ENCODE peak calls at places on chromosomes 13 and 19, in six cellular contexts. W is pancreas, D is epithelial cell of esophagus, X is A172, G is uterus, O is kidney. E is an unnamed sample.
A peak's percentile ranks its signal among the peaks of the same experiment; 100 is the strongest.

GRCh38 chr13:56510836-56511235 is 629.9 kb upstream of the PRR20A start:
- DNase-seq in X (no peak), D (no peak), W (no peak), O (no peak), G (no peak), E (no peak)

GRCh38 chr19:41845051-41845590 is 279 bp downstream of the DMRTC2 start:
- DNase-seq in D (no peak), X (no peak), G (no peak), W (no peak), O (no peak), E (no peak)

GRCh38 chr19:51719251-51719901 is 4.4 kb downstream of the HAS1 start:
- DNase-seq in G (no peak), O (no peak), D (no peak), W (no peak), X (no peak), E (no peak)

GRCh38 chr19:13846533-13847032 is 30.4 kb upstream of the NANOS3 start:
- DNase-seq in G (peak; percentile 80), O (peak; percentile 97), X (peak; percentile 97), D (peak; percentile 79), W (peak; percentile 74), E (no peak)

GRCh38 chr19:10510301-10510802 is 6.9 kb downstream of the S1PR5 start:
- DNase-seq in D (peak; percentile 91), W (no peak), X (no peak), O (no peak), G (no peak), E (no peak)

GRCh38 chr19:20367811-20368294 is 197.7 kb downstream of the ZNF737 start:
- DNase-seq in O (no peak), G (no peak), X (no peak), W (peak; percentile 55), D (peak; percentile 19), E (no peak)

GRCh38 chr13:50227356-50227755 is 212.1 kb downstream of the KCNRG start:
- DNase-seq in X (no peak), O (no peak), D (no peak), W (no peak), G (no peak), E (no peak)

GRCh38 chr19:47802521-47803043 is 1.8 kb downstream of the TPRX1 start:
- DNase-seq in X (no peak), D (no peak), G (no peak), O (no peak), W (no peak), E (no peak)

GRCh38 chr13:90968510-90968909 is 379.0 kb upstream of the MIR17HG start:
- DNase-seq in G (no peak), O (no peak), D (peak; percentile 50), W (peak; percentile 56), X (peak; percentile 44), E (peak; percentile 10)

GRCh38 chr13:32264407-32264806 is 50.8 kb downstream of the ZAR1L start:
- DNase-seq in G (peak; percentile 80), D (peak; percentile 17), O (peak; percentile 67), X (peak; percentile 26), W (no peak), E (no peak)

GRCh38 chr13:94858856-94859811 is 146.8 kb upstream of the SOX21 start:
- DNase-seq in X (no peak), D (no peak), O (no peak), W (peak; percentile 16), G (peak; percentile 53), E (no peak)

GRCh38 chr19:47725759-47726401 is 12.7 kb downstream of the EHD2 start:
- DNase-seq in O (no peak), G (no peak), X (no peak), D (peak; percentile 98), W (no peak), E (no peak)

GRCh38 chr19:5803752-5804515 is 933 bp upstream of the NRTN start:
- DNase-seq in G (peak; percentile 60), D (peak; percentile 86), X (peak; percentile 73), W (peak; percentile 95), O (peak; percentile 95), E (peak; percentile 11)

GRCh38 chr13:79648191-79648590 is 167.2 kb downstream of the NDFIP2 start:
- DNase-seq in D (peak; percentile 58), O (no peak), X (no peak), G (no peak), W (no peak), E (no peak)

GRCh38 chr19:16124953-16125352 is 13.3 kb downstream of the RAB8A start:
- DNase-seq in W (no peak), D (no peak), G (no peak), X (no peak), O (no peak), E (no peak)

GRCh38 chr13:64871742-64872141 is 2358.4 kb downstream of the PCDH9 start:
- DNase-seq in G (no peak), D (no peak), O (no peak), W (no peak), X (no peak), E (no peak)

GRCh38 chr13:109412232-109412935 is 374.0 kb downstream of the IRS2 start:
- DNase-seq in G (no peak), D (peak; percentile 17), X (peak; percentile 19), O (no peak), W (no peak), E (peak; percentile 30)

GRCh38 chr13:50892162-50892944 is 17.2 kb upstream of the RNASEH2B start:
- DNase-seq in X (no peak), O (no peak), G (no peak), D (no peak), W (no peak), E (no peak)

E was measured in nucleus accumbens.